ENCODE peak calls at places on chromosomes 12 and 14, in nine cellular contexts. Q is right lobe of liver, D is Panc1, V is HCT116, F is RWPE2, W is A549, H is heart right ventricle, X is PC-3, O is heart left ventricle. Y is an unnamed sample.

GRCh38 chr12:124603143-124603542 is 35.7 kb upstream of the NCOR2 start:
- ATAC-seq in O (peak), Q (peak), X (no peak), F (no peak), H (no peak), W (no peak), V (no peak), D (peak), Y (no peak)

GRCh38 chr12:124524231-124524925 is 43.0 kb downstream of the NCOR2 start:
- ATAC-seq in V (peak), F (peak), H (no peak), D (peak), Q (no peak), W (no peak), O (no peak), X (peak), Y (no peak)

GRCh38 chr12:123104809-123105208 is 46.1 kb downstream of the PITPNM2 start:
- ATAC-seq in F (no peak), V (no peak), Q (peak), O (no peak), H (no peak), D (no peak), X (no peak), W (no peak), Y (no peak)

GRCh38 chr12:5432011-5432400 is at the start of gene NTF3:
- ATAC-seq in Q (peak), X (no peak), V (no peak), W (no peak), H (peak), F (peak), O (peak), D (no peak), Y (no peak)

GRCh38 chr12:123912415-123913385 is 59.9 kb downstream of the CCDC92 start:
- ATAC-seq in V (no peak), D (no peak), F (no peak), W (peak), H (no peak), X (peak), O (no peak), Q (no peak), Y (no peak)

GRCh38 chr12:109535863-109536250 is 37.4 kb downstream of the MMAB start:
- ATAC-seq in D (no peak), X (no peak), W (no peak), V (no peak), F (no peak), H (no peak), Q (no peak), O (no peak), Y (no peak)

GRCh38 chr14:35978561-35978960 is 152.4 kb downstream of the BRMS1L start:
- ATAC-seq in H (no peak), Q (no peak), X (no peak), V (no peak), W (no peak), F (no peak), O (no peak), D (no peak), Y (no peak)

GRCh38 chr12:8612629-8613028 is at the start of gene AICDA:
- ATAC-seq in D (no peak), X (no peak), H (no peak), W (no peak), O (no peak), Q (no peak), F (no peak), V (no peak), Y (no peak)

GRCh38 chr12:15987696-15988095 is 76.6 kb downstream of the DERA start:
- ATAC-seq in F (no peak), W (no peak), D (no peak), V (no peak), O (peak), X (no peak), H (peak), Q (peak), Y (no peak)

GRCh38 chr14:77889971-77890442 is 90.1 kb downstream of the ADCK1 start:
- ATAC-seq in O (no peak), F (peak), X (peak), W (no peak), V (no peak), D (no peak), H (no peak), Q (no peak), Y (no peak)

GRCh38 chr14:77004711-77005460 is 23.6 kb downstream of the IRF2BPL start:
- ATAC-seq in V (no peak), H (no peak), O (no peak), W (no peak), F (no peak), D (no peak), Q (no peak), X (peak), Y (no peak)

GRCh38 chr12:108328420-108328819 is 10.7 kb downstream of the CMKLR1 start:
- ATAC-seq in F (no peak), O (peak), V (no peak), H (peak), W (no peak), D (no peak), X (no peak), Q (no peak), Y (no peak)

GRCh38 chr12:109915171-109916040 is 15.3 kb downstream of the TCHP start:
- ATAC-seq in F (no peak), V (no peak), H (no peak), W (no peak), O (peak), X (no peak), D (peak), Q (no peak), Y (no peak)

GRCh38 chr12:114695305-114695592 is 11.3 kb upstream of the TBX3 start:
- ATAC-seq in V (no peak), H (no peak), W (no peak), F (no peak), Q (no peak), O (no peak), X (no peak), D (no peak), Y (no peak)

GRCh38 chr12:47194501-47194900 is 114.7 kb upstream of the AMIGO2 start:
- ATAC-seq in X (no peak), H (peak), F (no peak), D (no peak), Q (peak), V (no peak), O (peak), W (no peak), Y (no peak)

GRCh38 chr14:102873546-102874061 is 48.9 kb upstream of the AMN start:
- ATAC-seq in D (no peak), X (no peak), O (no peak), W (peak), H (no peak), V (no peak), Q (peak), F (no peak), Y (no peak)

GRCh38 chr12:62332598-62332997 is 72.4 kb downstream of the USP15 start:
- ATAC-seq in D (no peak), H (peak), X (peak), F (peak), W (no peak), Q (no peak), V (no peak), O (peak), Y (no peak)

GRCh38 chr12:11040162-11040561 is 9.0 kb upstream of the TAS2R31 start:
- ATAC-seq in F (no peak), Q (no peak), W (no peak), D (no peak), O (no peak), X (no peak), H (no peak), V (no peak), Y (no peak)

GRCh38 chr12:19036673-19037357 is 92.7 kb upstream of the PLEKHA5 start:
- ATAC-seq in H (peak), V (no peak), O (peak), Q (no peak), D (no peak), F (no peak), X (no peak), W (no peak), Y (no peak)

GRCh38 chr12:19033244-19033643 is 96.3 kb upstream of the PLEKHA5 start:
- ATAC-seq in D (no peak), X (no peak), V (no peak), O (no peak), Q (no peak), F (no peak), W (no peak), H (no peak), Y (no peak)

GRCh38 chr12:19035552-19035951 is 94.0 kb upstream of the PLEKHA5 start:
- ATAC-seq in W (no peak), Q (no peak), F (no peak), V (no peak), D (no peak), H (peak), X (no peak), O (peak), Y (peak)

GRCh38 chr12:19032826-19033225 is 96.7 kb upstream of the PLEKHA5 start:
- ATAC-seq in H (no peak), D (no peak), X (no peak), V (no peak), F (no peak), O (no peak), Q (no peak), W (no peak), Y (no peak)

DNA sequence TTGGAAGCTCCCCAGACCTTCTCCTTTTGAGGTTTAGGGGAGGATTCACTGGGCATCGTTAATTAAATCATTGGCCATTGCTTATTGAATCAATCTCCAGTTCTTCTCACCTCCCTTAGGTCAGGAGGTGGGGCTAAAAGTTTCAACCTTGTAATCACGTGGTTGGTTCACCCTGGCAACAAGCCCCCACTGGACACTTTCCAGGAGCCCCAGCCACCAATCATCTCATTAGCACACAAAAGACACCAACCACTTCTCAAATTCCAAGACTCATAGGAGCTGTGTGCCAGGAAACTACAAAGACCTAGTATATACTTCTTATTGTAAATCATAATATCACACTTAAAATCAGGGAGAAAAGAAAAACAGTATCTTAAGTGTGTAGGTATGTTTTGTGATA is 94.6 kb upstream of the PLEKHA5 start:
- ATAC-seq in V (no peak), H (no peak), Q (no peak), O (no peak), F (no peak), W (no peak), X (no peak), D (no peak), Y (no peak)
- H3K4me3 ChIP-seq in V (no peak), H (no peak), Q (no peak), O (no peak), F (no peak), W (no peak), X (no peak), D (no peak), Y (no peak)

DNA sequence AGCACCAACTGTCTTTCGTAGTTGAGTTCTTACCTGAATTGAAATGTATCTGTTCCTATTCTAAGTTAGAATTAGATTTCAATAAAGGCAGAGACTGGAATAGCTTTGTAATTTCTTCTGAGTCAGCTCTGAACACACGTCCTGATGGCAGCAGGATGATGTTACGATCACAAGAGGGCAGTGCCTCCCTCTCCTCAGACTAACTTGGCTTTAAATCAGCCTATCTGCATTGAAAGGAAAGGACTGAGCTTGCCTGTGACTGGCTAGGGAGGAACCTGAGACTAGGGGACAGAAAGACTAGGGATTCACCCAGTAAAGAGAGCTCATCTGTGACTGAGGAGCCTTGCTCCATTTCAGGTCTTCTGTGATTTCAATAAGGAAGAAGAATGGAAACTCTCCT is 323.7 kb upstream of the OR4E1 start:
- ATAC-seq in F (peak), X (peak), W (peak), V (peak), D (no peak), Q (no peak), O (no peak), H (no peak), Y (no peak)
- TF ChIP-seq CTCF in F (peak), X (peak), W (no peak), V (peak), D (peak), Q (no peak), O (peak), H (no peak), Y (no peak)

DNA sequence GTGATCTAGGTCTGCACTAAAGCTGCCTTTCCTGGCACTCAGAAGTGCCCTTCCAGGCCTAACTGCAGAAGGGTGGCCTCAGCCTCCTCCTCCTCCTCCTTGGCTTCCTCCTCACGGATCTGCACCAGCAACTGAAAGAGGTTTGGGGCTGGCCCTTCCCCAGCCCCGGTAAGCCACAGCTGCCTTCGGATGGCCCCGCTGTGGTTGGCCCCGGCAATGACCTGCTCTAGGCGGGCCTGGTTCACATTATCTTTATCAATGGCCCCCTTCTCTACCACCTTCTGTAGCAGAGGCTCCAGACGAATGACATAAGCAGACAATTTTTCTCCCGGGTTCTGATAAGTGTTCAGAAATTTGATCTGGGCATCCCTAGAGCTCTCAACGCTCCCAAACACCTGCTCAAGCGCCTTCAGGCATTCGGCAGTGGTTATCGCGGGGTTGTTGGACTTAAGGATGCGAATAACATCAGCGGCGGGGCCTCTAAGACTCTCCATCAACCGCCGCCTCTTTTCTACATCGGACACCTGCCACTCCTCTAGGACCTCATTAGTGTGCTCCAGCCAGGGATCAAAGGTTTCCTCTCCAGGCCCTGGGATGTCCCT is 1.5 kb downstream of the PNMA1 start:
- ATAC-seq in D (peak), X (peak), Q (peak), F (peak), O (peak), V (no peak), H (peak), W (peak), Y (no peak)
- H3K4me3 ChIP-seq in D (peak), X (peak), Q (peak), F (peak), O (peak), V (peak), H (peak), W (peak), Y (peak)

DNA sequence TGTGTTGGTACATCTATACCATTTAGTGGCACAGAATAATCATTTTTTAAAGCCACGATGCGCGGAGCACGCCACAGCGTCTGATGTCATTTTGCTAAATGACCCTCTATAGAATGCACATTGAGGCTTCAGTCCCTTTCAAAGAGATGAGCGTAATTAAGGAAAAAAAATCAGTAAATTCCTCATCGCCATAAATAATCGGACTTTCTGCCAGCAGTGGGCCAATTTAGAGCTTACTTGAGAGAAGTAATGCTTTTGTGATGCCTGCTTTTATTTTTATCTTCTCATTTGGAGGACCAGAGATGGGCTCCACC is 4.0 kb downstream of the ASCL1 start:
- ATAC-seq in D (no peak), X (no peak), F (no peak), Q (no peak), W (no peak), O (no peak), H (no peak), V (no peak), Y (no peak)
- TF ChIP-seq CTCF in D (no peak), X (no peak), F (no peak), Q (no peak), W (no peak), O (no peak), H (no peak), V (no peak), Y (no peak)

DNA sequence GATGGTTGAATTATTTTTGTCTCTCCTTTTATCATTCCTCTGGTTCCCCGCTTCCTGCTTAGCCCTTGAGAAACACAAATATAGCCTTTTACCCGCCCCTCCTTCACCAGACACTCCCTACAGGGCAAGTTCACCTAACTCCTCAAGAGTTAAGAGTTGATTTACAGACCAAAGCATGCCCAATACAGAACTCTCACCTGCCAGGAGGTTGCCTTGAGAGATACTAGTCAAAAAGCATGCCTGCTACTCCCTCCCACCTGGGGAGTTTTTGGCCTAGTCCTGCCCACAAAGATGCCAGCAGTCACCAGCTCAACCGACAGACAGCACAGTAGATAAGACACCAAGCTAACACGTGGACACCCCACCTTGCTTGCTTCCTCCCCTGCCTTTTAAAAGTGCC is 11.2 kb downstream of the LGMN start:
- ATAC-seq in V (no peak), D (no peak), O (no peak), W (no peak), H (no peak), F (no peak), X (peak), Q (no peak), Y (no peak)
- H3K4me3 ChIP-seq in V (no peak), D (no peak), O (no peak), W (no peak), H (no peak), F (no peak), X (no peak), Q (no peak), Y (no peak)

GRCh38 chr14:67620217-67620789 is 583 bp downstream of the ARG2 start:
- ATAC-seq in X (peak), D (peak), Q (no peak), H (peak), V (no peak), F (peak), O (no peak), W (peak), Y (no peak)

GRCh38 chr14:67623114-67623513 is 3.4 kb downstream of the ARG2 start:
- ATAC-seq in D (no peak), F (peak), W (no peak), H (no peak), O (no peak), Q (no peak), V (no peak), X (peak), Y (no peak)

GRCh38 chr14:67618617-67619063 is 1.1 kb upstream of the ARG2 start:
- ATAC-seq in X (peak), V (no peak), F (peak), D (peak), H (peak), O (peak), Q (peak), W (peak), Y (peak)

GRCh38 chr14:67622675-67623074 is 3.0 kb downstream of the ARG2 start:
- ATAC-seq in D (peak), F (peak), X (peak), W (no peak), Q (no peak), O (no peak), V (no peak), H (no peak), Y (peak)

DNA sequence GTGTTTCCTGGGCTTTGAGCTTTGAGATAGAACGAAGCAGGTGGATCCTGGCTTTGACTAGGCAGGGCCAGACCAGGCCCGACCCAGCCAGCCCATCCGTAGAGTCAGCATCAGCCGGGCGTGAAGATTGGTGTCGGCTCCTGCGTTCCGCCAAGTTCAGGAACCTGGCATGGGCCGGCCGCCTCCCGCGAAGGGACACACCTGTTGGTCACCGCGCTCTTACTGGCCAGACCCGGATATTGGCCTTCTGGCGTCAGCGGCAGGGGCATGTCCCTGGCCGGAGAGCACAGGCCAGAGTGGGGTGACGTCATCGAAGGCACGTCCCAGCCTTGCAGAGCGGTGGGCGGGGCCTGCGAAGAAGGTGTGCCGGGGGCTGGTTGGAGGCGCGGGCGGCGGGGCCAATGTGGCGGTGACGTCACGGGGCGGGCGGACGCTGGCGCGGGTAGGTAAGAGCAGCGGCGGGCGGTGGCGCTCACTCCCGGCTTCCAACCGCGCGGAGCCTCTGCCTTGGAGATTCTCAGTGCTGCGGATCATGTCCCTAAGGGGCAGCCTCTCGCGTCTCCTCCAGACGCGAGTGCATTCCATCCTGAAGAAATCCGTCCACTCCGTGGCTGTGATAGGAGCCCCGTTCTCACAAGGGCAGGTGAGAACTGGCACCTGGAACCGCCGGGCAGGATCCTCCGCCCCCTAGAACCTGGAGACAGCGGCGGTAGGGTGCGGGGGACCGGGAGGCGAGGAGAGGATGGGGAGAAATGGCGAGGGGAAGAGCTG is at the start of gene ARG2:
- ATAC-seq in O (peak), H (peak), V (peak), Q (peak), D (peak), W (peak), F (peak), X (peak), Y (peak)
- TF ChIP-seq CTCF in O (no peak), H (no peak), V (no peak), Q (peak), D (no peak), W (no peak), F (peak), X (peak), Y (no peak)

DNA sequence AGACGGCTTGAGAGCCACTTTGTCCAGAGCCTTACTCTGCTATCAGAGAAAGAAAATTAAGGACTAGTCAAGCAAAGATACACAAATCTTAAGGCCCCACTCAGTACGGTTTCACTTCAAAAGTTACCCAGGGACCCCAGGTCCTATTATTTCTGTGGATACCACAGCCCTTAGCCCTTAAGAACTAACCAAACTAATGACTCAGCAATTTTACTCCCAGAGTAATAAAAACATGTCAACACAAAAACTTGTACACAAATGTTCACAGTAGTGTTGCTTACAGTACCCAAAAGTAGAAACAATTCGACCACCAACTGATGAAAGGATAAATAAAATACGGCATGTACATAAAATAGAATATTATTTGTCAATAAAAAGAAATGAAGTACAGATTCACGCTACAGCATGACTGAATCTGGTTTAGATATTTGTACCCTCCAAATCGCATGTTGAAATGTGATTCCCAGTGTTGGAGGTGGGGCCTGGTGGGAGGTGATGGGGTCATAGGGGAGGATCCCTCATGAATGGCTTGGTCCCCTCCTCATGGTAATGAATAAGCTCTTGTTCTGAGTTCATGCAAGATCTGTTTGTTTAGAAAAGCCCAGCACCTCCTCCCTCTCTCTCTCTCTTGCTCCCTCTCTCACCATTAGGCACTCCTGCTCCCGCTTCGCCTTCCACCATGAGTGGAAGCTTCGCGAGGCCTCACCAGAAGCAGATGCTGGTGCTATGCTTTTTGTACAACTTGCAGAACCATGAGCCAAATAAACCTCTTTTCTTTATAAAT is 30.5 kb downstream of the AREL1 start:
- ATAC-seq in V (no peak), Q (no peak), D (no peak), H (no peak), F (no peak), O (no peak), W (no peak), X (no peak), Y (no peak)
- H3K4me3 ChIP-seq in V (no peak), Q (no peak), D (no peak), H (no peak), F (no peak), O (no peak), W (no peak), X (no peak), Y (no peak)